ENCODE peak calls at places on chromosomes 5 and 9, in five cellular contexts. D is AML-193, S is GF-D8, K is aorta, E is iPS-NIHi11. N is an unnamed sample.

GRCh38 chr5:59126665-59127354 is 543.9 kb downstream of the RAB3C start:
- DNase-seq in K (no peak), E (no peak), S (no peak), D (no peak), N (no peak)

GRCh38 chr5:179241764-179242370 is 103.4 kb downstream of the ADAMTS2 start:
- DNase-seq in K (peak; percentile 60), E (no peak), S (no peak), D (no peak), N (no peak)

GRCh38 chr9:89427621-89428221 is 70.2 kb downstream of the SEMA4D start:
- DNase-seq in S (no peak), K (no peak), E (no peak), D (no peak), N (no peak)

GRCh38 chr9:92245005-92245797 is 48.3 kb downstream of the IARS1 start:
- DNase-seq in S (no peak), K (no peak), D (no peak), E (no peak), N (no peak)

GRCh38 chr5:138647261-138647788 is 72.1 kb upstream of the HSPA9 start:
- DNase-seq in K (peak; percentile 44), D (no peak), E (no peak), S (no peak), N (no peak)

GRCh38 chr5:128498844-128499455 is 39.1 kb downstream of the FBN2 start:
- DNase-seq in D (peak; percentile 33), E (no peak), K (no peak), S (no peak), N (no peak)

GRCh38 chr5:34923694-34924461 is 5.5 kb upstream of the DNAJC21 start:
- DNase-seq in E (peak; percentile 19), K (no peak), S (no peak), D (peak; percentile 44), N (no peak)

GRCh38 chr9:105835721-105836120 is 141.4 kb downstream of the TMEM38B start:
- DNase-seq in S (no peak), K (no peak), E (no peak), D (no peak), N (no peak)

N was measured in ovary.